ENCODE peak calls at places on chromosomes 4 and X, in five cellular contexts. X is cardiac fibroblast, M is WERI-Rb-1, W is Calu3, Q is lower leg skin. B is an unnamed sample.

GRCh38 chr4:112183252-112183651 is 38.0 kb downstream of the FAM241A start:
- DNase-seq in X (peak), M (peak), W (no peak), Q (no peak), B (no peak)

GRCh38 chrX:68261060-68261672 is 172.1 kb downstream of the OPHN1 start:
- DNase-seq in X (peak), M (no peak), W (no peak), Q (no peak), B (no peak)

GRCh38 chr4:172188248-172188976 is 375.2 kb downstream of the GALNTL6 start:
- DNase-seq in X (no peak), M (no peak), W (no peak), Q (no peak), B (no peak)

GRCh38 chrX:120840826-120841225 is 34.8 kb downstream of the CT47B1 start:
- DNase-seq in X (peak), M (no peak), W (no peak), Q (no peak), B (no peak)

GRCh38 chr4:5693871-5694270 is 14.5 kb downstream of the EVC2 start:
- DNase-seq in X (no peak), M (no peak), W (no peak), Q (no peak), B (no peak)

GRCh38 chrX:119885554-119886428 is 9.9 kb upstream of the AKAP14 start:
- DNase-seq in X (peak), M (no peak), W (no peak), Q (no peak), B (no peak)

GRCh38 chr4:86338521-86338920 is 21.3 kb downstream of the MAPK10 start:
- DNase-seq in X (peak), M (no peak), W (no peak), Q (no peak), B (no peak)

GRCh38 chr4:80071643-80072606 is 1.1 kb downstream of the ANTXR2 start:
- DNase-seq in X (peak), M (peak), W (peak), Q (peak), B (peak)

GRCh38 chr4:77157859-77158486 is 966 bp downstream of the CCNG2 start:
- DNase-seq in X (peak), M (peak), W (peak), Q (peak), B (peak)

GRCh38 chr4:147530723-147531122 is 49.8 kb downstream of the EDNRA start:
- DNase-seq in X (peak), M (no peak), W (no peak), Q (no peak), B (no peak)

GRCh38 chrX:49165901-49166881 is 3.6 kb downstream of the MAGIX start:
- DNase-seq in X (peak), M (no peak), W (peak), Q (peak), B (peak)

GRCh38 chrX:74178536-74178935 is 125.4 kb upstream of the ZCCHC13 start:
- DNase-seq in X (no peak), M (no peak), W (peak), Q (no peak), B (peak)

GRCh38 chr4:7124643-7125442 is 57.0 kb upstream of the GRPEL1 start:
- DNase-seq in X (peak), M (no peak), W (no peak), Q (no peak), B (peak)

GRCh38 chr4:185304944-185305690 is 90.6 kb downstream of the LRP2BP start:
- DNase-seq in X (peak), M (peak), W (peak), Q (no peak), B (no peak)

GRCh38 chr4:44760142-44760898 is 34.0 kb upstream of the GNPDA2 start:
- DNase-seq in X (peak), M (peak), W (peak), Q (no peak), B (peak)

GRCh38 chrX:76183289-76184057 is 10.6 kb downstream of the PBDC1 start:
- DNase-seq in X (peak), M (no peak), W (no peak), Q (no peak), B (no peak)

GRCh38 chrX:103628386-103629290 is at the start of gene TCEAL1:
- DNase-seq in X (peak), M (peak), W (peak), Q (peak), B (peak)

GRCh38 chr4:78325244-78326187 is 226.1 kb upstream of the ANXA3 start:
- DNase-seq in X (no peak), M (no peak), W (no peak), Q (no peak), B (no peak)

GRCh38 chr4:8220661-8221446 is 21.8 kb downstream of the SH3TC1 start:
- DNase-seq in X (no peak), M (no peak), W (no peak), Q (no peak), B (no peak)

GRCh38 chr4:111214371-111214770 is 591.5 kb upstream of the PITX2 start:
- DNase-seq in X (no peak), M (no peak), W (no peak), Q (no peak), B (no peak)

GRCh38 chrX:153334654-153335295 is 822 bp downstream of the ZNF275 start:
- DNase-seq in X (no peak), M (no peak), W (no peak), Q (peak), B (no peak)

GRCh38 chr4:135552131-135552530 is 1350.5 kb upstream of the PABPC4L start:
- DNase-seq in X (no peak), M (no peak), W (no peak), Q (no peak), B (no peak)

GRCh38 chr4:6265546-6265945 is 4.1 kb upstream of the WFS1 start:
- DNase-seq in X (no peak), M (no peak), W (no peak), Q (no peak), B (no peak)

GRCh38 chr4:16289872-16290554 is 63.7 kb upstream of the TAPT1 start:
- DNase-seq in X (peak), M (no peak), W (no peak), Q (no peak), B (peak)

GRCh38 chr4:68283714-68284113 is 38.2 kb upstream of the TMPRSS11B start:
- DNase-seq in X (no peak), M (no peak), W (no peak), Q (no peak), B (no peak)

GRCh38 chr4:24070117-24070516 is 180.3 kb upstream of the PPARGC1A start:
- DNase-seq in X (peak), M (no peak), W (no peak), Q (no peak), B (no peak)

GRCh38 chr4:24071612-24072372 is 181.9 kb upstream of the PPARGC1A start:
- DNase-seq in X (no peak), M (no peak), W (no peak), Q (no peak), B (no peak)

GRCh38 chr4:24076811-24077210 is 187.0 kb upstream of the PPARGC1A start:
- DNase-seq in X (no peak), M (no peak), W (no peak), Q (no peak), B (no peak)

GRCh38 chr4:24078347-24078962 is 188.6 kb upstream of the PPARGC1A start:
- DNase-seq in X (no peak), M (no peak), W (no peak), Q (no peak), B (no peak)

DNA sequence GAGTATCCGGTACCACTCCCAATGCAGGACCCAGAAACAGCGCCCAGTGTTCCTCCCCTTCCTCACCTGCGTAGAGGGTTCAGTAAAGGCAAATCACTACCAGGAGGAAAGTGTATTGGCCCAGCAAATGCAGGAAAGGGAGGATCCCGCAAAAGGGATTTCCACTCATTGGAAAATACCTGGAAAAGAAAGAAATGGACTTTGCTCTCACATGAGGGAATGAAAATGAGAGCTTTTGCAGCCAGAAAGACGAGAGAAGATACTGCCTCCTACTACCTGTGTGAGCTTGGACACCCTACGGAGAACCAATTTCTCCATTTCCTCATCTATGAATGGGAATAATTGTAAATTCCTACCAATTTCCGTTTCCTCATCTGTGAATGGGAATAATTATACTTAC is 184.1 kb upstream of the PPARGC1A start:
- DNase-seq in X (no peak), M (no peak), W (no peak), Q (no peak), B (no peak)
- TF ChIP-seq CTCF in X (no peak), M (no peak), W (no peak), Q (no peak), B (no peak)

DNA sequence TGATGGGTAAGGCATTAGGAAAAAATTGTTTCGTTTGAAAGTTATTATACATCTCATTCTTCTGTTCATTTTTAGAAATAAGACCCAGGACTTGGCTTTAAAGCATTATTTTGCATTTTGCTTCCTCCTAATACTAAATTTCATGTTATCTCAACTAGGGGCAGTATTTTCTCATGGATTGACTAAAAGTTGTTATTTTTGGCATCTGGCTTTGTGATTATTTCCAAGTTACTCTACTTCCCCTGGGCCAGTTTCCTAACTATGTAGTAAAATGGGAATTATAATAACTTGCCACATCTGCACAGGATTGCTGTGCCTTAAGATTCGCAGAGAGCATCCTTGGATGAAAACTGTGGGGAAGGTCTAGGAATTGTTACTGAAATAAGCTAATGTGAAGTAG is 3.0 kb downstream of the RBPJ start:
- DNase-seq in X (peak), M (no peak), W (no peak), Q (no peak), B (no peak)
- TF ChIP-seq CTCF in X (peak), M (no peak), W (no peak), Q (no peak), B (no peak)

GRCh38 chr4:26823583-26823982 is 37.1 kb upstream of the STIM2 start:
- DNase-seq in X (no peak), M (no peak), W (no peak), Q (no peak), B (no peak)

GRCh38 chr4:26822546-26822945 is 38.1 kb upstream of the STIM2 start:
- DNase-seq in X (no peak), M (no peak), W (no peak), Q (no peak), B (no peak)

GRCh38 chr4:26819478-26819877 is 41.2 kb upstream of the STIM2 start:
- DNase-seq in X (no peak), M (no peak), W (no peak), Q (no peak), B (no peak)

GRCh38 chr4:26820346-26820745 is 40.3 kb upstream of the STIM2 start:
- DNase-seq in X (no peak), M (no peak), W (no peak), Q (no peak), B (no peak)

DNA sequence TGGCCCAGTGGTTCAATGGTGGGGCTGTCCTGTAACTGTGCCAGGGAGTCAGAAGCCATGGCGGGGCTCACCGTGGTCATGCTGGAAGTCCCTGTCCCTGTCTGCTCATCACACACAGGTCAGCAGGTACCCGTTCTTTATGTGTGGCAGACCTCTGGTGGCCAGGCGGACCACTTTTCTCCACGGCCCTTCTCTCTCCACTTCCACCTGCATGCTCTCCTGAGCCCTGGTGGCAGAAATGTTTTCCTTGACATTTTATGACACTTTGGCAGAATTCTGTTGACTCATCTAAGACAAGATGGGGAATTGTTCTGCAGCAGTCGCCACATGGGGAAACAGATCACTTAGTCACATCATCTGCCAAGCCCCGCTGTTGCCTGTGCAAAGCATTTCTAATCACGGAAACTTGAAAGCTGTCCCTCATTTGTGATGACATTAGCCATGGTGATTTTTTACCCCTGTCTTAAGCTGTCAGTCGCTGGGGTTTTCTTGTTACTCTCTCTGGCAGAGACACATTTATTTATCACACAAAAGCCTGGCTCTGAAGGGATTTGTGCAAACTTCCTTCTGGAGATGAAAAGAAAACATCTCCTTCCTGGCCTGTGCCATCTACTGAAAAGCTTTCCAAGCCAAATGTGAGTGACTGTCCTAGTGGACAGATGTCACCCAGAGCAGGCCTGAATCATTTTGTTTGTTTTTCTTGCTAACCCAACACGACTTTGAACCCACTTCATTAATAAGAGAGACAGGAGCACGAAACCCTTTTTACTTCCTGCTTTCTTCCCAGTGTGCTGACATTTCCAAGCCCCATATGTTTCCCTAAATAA is 38.8 kb upstream of the STIM2 start:
- DNase-seq in X (peak), M (no peak), W (no peak), Q (no peak), B (no peak)
- TF ChIP-seq CTCF in X (no peak), M (peak), W (no peak), Q (no peak), B (no peak)

GRCh38 chrX:70166601-70167590 is 10.4 kb upstream of the DGAT2L6 start:
- DNase-seq in X (peak), M (no peak), W (no peak), Q (no peak), B (no peak)
- TF ChIP-seq CTCF in X (no peak), M (no peak), W (no peak), Q (no peak), B (no peak)

GRCh38 chr4:163193717-163194116 is 27.0 kb upstream of the NAF1 start:
- DNase-seq in X (no peak), M (no peak), W (no peak), Q (no peak), B (no peak)

GRCh38 chr4:163194593-163194992 is 27.9 kb upstream of the NAF1 start:
- DNase-seq in X (no peak), M (no peak), W (no peak), Q (no peak), B (no peak)

GRCh38 chr4:163196904-163197505 is 30.3 kb upstream of the NAF1 start:
- DNase-seq in X (no peak), M (no peak), W (no peak), Q (no peak), B (no peak)

GRCh38 chr4:163195247-163195765 is 28.6 kb upstream of the NAF1 start:
- DNase-seq in X (no peak), M (no peak), W (no peak), Q (no peak), B (no peak)

DNA sequence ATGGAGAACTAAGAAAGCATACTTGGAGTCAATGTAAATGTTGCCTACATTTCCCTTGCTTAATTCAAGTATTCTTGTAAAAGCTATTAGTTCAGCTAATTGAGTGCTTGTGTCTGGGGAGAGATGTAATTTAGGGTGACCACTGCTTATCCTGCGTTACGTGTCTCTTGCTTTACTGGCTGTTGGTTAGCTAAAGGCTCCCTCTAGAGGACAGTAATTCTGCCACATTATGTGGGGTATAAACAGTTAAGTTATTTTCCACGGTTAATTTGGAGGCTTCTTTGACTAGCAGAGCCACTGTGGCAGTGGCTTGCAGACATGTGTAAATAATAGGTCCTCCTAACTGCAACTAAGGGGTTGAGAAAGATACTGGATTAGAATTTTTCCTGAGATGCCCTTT is 25.3 kb upstream of the NAF1 start:
- DNase-seq in X (peak), M (no peak), W (no peak), Q (no peak), B (no peak)
- TF ChIP-seq CTCF in X (peak), M (peak), W (no peak), Q (no peak), B (no peak)

DNA sequence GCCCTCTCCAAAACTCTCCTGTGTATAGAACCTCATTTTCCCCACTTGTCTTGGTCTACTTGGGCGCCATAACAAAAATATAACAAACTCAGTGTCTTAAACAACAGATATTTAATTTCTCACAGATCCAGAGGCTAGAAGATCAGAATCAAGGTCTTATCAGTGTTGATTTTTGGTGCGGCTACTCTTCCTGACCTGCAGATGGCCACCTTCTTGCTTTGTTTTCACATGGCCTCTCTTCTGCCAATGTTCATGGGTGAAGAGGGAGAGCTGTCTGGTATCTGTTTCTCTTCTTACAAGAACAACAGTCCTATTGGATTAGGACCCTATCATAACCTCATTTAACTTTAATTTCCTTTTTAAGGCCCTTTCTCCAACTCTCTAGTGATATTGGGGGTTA is 177.3 kb downstream of the PABPC4L start:
- DNase-seq in X (peak), M (peak), W (peak), Q (no peak), B (no peak)
- TF ChIP-seq CTCF in X (no peak), M (peak), W (no peak), Q (no peak), B (peak)

GRCh38 chr4:91128519-91128918 is 1001.3 kb downstream of the CCSER1 start:
- DNase-seq in X (no peak), M (no peak), W (no peak), Q (no peak), B (no peak)
- TF ChIP-seq CTCF in X (no peak), M (no peak), W (no peak), Q (no peak), B (no peak)

GRCh38 chr4:114694770-114695169 is 96.2 kb downstream of the UGT8 start:
- DNase-seq in X (peak), M (no peak), W (peak), Q (no peak), B (no peak)
- TF ChIP-seq CTCF in X (peak), M (peak), W (peak), Q (no peak), B (peak)

DNA sequence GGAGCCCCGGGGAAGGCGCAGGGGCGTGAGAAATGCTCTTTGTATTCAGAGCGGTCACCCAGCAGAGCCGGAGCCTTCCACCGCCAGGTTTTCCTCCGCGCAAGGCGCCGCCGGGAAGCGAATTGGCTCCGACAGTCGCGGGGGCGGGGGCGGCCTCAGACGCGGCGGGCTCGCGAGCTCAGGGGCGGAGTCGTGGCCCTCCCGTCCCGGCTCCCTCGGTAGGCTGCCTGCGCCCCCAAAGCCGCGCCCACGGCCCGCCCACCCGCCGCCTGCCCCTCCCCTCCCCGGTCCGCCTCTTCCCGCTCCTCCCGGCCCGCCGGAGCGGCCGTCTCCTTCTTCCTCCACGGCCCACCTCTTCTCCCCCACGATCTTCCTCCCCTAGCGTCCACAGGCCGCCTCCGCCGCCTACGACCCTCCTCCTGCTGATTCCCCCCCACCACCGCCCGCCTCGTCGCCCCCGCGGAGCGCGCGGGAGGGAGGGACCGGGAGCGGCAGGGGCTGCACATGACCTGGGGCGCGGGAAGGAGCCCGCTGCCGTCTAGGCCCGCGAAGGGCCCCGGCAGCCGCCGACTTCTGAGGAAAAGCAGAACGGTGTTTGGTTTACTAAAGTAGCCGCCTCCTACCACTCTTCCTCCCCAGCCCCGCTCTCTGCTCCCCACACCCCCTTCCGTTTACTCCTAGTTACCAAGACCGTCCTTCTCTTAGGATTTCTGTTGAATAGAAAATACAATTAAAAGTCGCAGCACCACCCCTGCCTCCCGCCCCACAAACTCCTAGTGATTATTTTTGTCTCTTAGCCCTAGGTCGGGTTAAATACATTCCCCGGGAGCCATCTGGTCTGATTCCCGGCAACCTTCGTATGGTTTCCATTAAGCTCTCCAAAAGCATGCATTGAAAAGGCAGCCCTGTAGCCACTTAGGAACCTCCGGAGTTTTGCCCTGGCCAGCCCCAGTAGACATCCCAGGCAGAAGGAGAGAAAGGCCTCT is 53.2 kb downstream of the C4orf51 start:
- DNase-seq in X (peak), M (peak), W (peak), Q (peak), B (peak)
- TF ChIP-seq CTCF in X (no peak), M (no peak), W (no peak), Q (no peak), B (no peak)

B was measured in nephron progenitor cell.